ENCODE peak calls at places on chromosomes 2 and 18, in four cellular contexts. One of them, this sample, is unnamed.

GRCh38 chr2:221624475-221624874 is 52.4 kb upstream of the EPHA4 start:
- DNase-seq in heart left ventricle: no peak
- DNase-seq in tibial artery: no peak
- DNase-seq in GM20000: no peak
- DNase-seq in this sample: no peak

GRCh38 chr2:168853471-168853870 is 36.8 kb downstream of the SPC25 start:
- DNase-seq in tibial artery: no peak
- DNase-seq in GM20000: no peak
- DNase-seq in heart left ventricle: no peak
- DNase-seq in this sample: no peak

GRCh38 chr2:138652378-138652777 is 127.8 kb downstream of the NXPH2 start:
- DNase-seq in GM20000: no peak
- DNase-seq in tibial artery: no peak
- DNase-seq in heart left ventricle: no peak
- DNase-seq in this sample: no peak

GRCh38 chr2:141911485-141912066 is 219.2 kb downstream of the LRP1B start:
- DNase-seq in tibial artery: no peak
- DNase-seq in GM20000: peak
- DNase-seq in heart left ventricle: no peak
- DNase-seq in this sample: no peak

GRCh38 chr2:101307950-101308431 is 510 bp downstream of the RNF149 start:
- DNase-seq in heart left ventricle: peak
- DNase-seq in GM20000: no peak
- DNase-seq in tibial artery: no peak
- DNase-seq in this sample: no peak

GRCh38 chr2:207847807-207848544 is 78.3 kb upstream of the FZD5 start:
- DNase-seq in heart left ventricle: peak
- DNase-seq in GM20000: no peak
- DNase-seq in tibial artery: peak
- DNase-seq in this sample: no peak

GRCh38 chr2:125086313-125087184 is 1061.5 kb downstream of the CNTNAP5 start:
- DNase-seq in GM20000: no peak
- DNase-seq in heart left ventricle: no peak
- DNase-seq in tibial artery: no peak
- DNase-seq in this sample: no peak

GRCh38 chr2:200223385-200223784 is 83.1 kb upstream of the SPATS2L start:
- DNase-seq in GM20000: no peak
- DNase-seq in tibial artery: peak
- DNase-seq in heart left ventricle: no peak
- DNase-seq in this sample: no peak

GRCh38 chr2:223954401-223954800 is 2.9 kb upstream of the MRPL44 start:
- DNase-seq in GM20000: no peak
- DNase-seq in heart left ventricle: no peak
- DNase-seq in tibial artery: no peak
- DNase-seq in this sample: no peak

GRCh38 chr2:191200910-191201309 is 44.3 kb upstream of the MYO1B start:
- DNase-seq in GM20000: no peak
- DNase-seq in tibial artery: no peak
- DNase-seq in heart left ventricle: no peak
- DNase-seq in this sample: no peak

GRCh38 chr2:238644095-238645081 is 203.5 kb upstream of the TWIST2 start:
- DNase-seq in tibial artery: no peak
- DNase-seq in GM20000: no peak
- DNase-seq in heart left ventricle: no peak
- DNase-seq in this sample: no peak

GRCh38 chr2:37637985-37638384 is 33.5 kb downstream of the CDC42EP3 start:
- DNase-seq in tibial artery: no peak
- DNase-seq in GM20000: no peak
- DNase-seq in heart left ventricle: no peak
- DNase-seq in this sample: peak

GRCh38 chr2:150911766-150912280 is 349.8 kb downstream of the RBM43 start:
- DNase-seq in heart left ventricle: peak
- DNase-seq in GM20000: no peak
- DNase-seq in tibial artery: peak
- DNase-seq in this sample: peak

GRCh38 chr18:61998957-61999356 is 106.2 kb upstream of the RNF152 start:
- DNase-seq in heart left ventricle: no peak
- DNase-seq in tibial artery: no peak
- DNase-seq in GM20000: no peak
- DNase-seq in this sample: no peak

GRCh38 chr2:173571887-173572680 is 217.4 kb downstream of the CDCA7 start:
- DNase-seq in heart left ventricle: no peak
- DNase-seq in tibial artery: no peak
- DNase-seq in GM20000: no peak
- DNase-seq in this sample: no peak

GRCh38 chr2:16060125-16060935 is 120.0 kb downstream of the MYCN start:
- DNase-seq in tibial artery: no peak
- DNase-seq in GM20000: no peak
- DNase-seq in heart left ventricle: no peak
- DNase-seq in this sample: no peak

GRCh38 chr18:49030138-49030537 is 79.4 kb upstream of the SMAD7 start:
- DNase-seq in tibial artery: no peak
- DNase-seq in heart left ventricle: no peak
- DNase-seq in GM20000: no peak
- DNase-seq in this sample: no peak